ENCODE peak calls at places on chromosomes 3 and 15, in eight cellular contexts. One of them, this sample, is unnamed.

GRCh38 chr15:73982251-73982962 is 9.7 kb downstream of the STOML1 start:
- DNase-seq in nucleus accumbens: no peak
- DNase-seq in brain microvascular endothelial cell: peak
- DNase-seq in AG04450: peak
- DNase-seq in GM20000: no peak
- DNase-seq in NCI-H2029: no peak
- DNase-seq in EH: peak
- DNase-seq in activated naive CD4-positive, alpha-beta T cell treated with Interleukin-2 at 50 U/mL for 16 hours: no peak
- DNase-seq in this sample: no peak

GRCh38 chr3:52447512-52448355 is 2.8 kb upstream of the SEMA3G start:
- DNase-seq in nucleus accumbens: no peak
- DNase-seq in brain microvascular endothelial cell: no peak
- DNase-seq in AG04450: no peak
- DNase-seq in GM20000: no peak
- DNase-seq in NCI-H2029: no peak
- DNase-seq in EH: no peak
- DNase-seq in activated naive CD4-positive, alpha-beta T cell treated with Interleukin-2 at 50 U/mL for 16 hours: no peak
- DNase-seq in this sample: no peak

GRCh38 chr15:40358492-40359353 is 704 bp downstream of the DISP2 start:
- DNase-seq in nucleus accumbens: no peak
- DNase-seq in brain microvascular endothelial cell: no peak
- DNase-seq in AG04450: no peak
- DNase-seq in GM20000: no peak
- DNase-seq in NCI-H2029: no peak
- DNase-seq in EH: no peak
- DNase-seq in activated naive CD4-positive, alpha-beta T cell treated with Interleukin-2 at 50 U/mL for 16 hours: peak
- DNase-seq in this sample: peak

GRCh38 chr15:63593705-63594671 is 3.2 kb upstream of the FBXL22 start:
- DNase-seq in nucleus accumbens: no peak
- DNase-seq in brain microvascular endothelial cell: no peak
- DNase-seq in AG04450: no peak
- DNase-seq in GM20000: no peak
- DNase-seq in NCI-H2029: no peak
- DNase-seq in EH: no peak
- DNase-seq in activated naive CD4-positive, alpha-beta T cell treated with Interleukin-2 at 50 U/mL for 16 hours: peak
- DNase-seq in this sample: no peak

GRCh38 chr3:48614044-48614443 is 4.6 kb upstream of the UQCRC1 start:
- DNase-seq in nucleus accumbens: no peak
- DNase-seq in brain microvascular endothelial cell: peak
- DNase-seq in AG04450: peak
- DNase-seq in GM20000: no peak
- DNase-seq in NCI-H2029: no peak
- DNase-seq in EH: peak
- DNase-seq in activated naive CD4-positive, alpha-beta T cell treated with Interleukin-2 at 50 U/mL for 16 hours: no peak
- DNase-seq in this sample: no peak

GRCh38 chr15:67127925-67128324 is 62.5 kb downstream of the SMAD3 start:
- DNase-seq in nucleus accumbens: no peak
- DNase-seq in brain microvascular endothelial cell: peak
- DNase-seq in AG04450: peak
- DNase-seq in GM20000: no peak
- DNase-seq in NCI-H2029: no peak
- DNase-seq in EH: peak
- DNase-seq in activated naive CD4-positive, alpha-beta T cell treated with Interleukin-2 at 50 U/mL for 16 hours: no peak
- DNase-seq in this sample: no peak

GRCh38 chr3:14552041-14552648 is 12.0 kb upstream of the GRIP2 start:
- DNase-seq in nucleus accumbens: no peak
- DNase-seq in brain microvascular endothelial cell: no peak
- DNase-seq in AG04450: no peak
- DNase-seq in GM20000: no peak
- DNase-seq in NCI-H2029: no peak
- DNase-seq in EH: no peak
- DNase-seq in activated naive CD4-positive, alpha-beta T cell treated with Interleukin-2 at 50 U/mL for 16 hours: no peak
- DNase-seq in this sample: no peak

GRCh38 chr15:78035319-78035718 is 42.2 kb downstream of the TBC1D2B start:
- DNase-seq in nucleus accumbens: no peak
- DNase-seq in brain microvascular endothelial cell: no peak
- DNase-seq in AG04450: no peak
- DNase-seq in GM20000: no peak
- DNase-seq in NCI-H2029: no peak
- DNase-seq in EH: no peak
- DNase-seq in activated naive CD4-positive, alpha-beta T cell treated with Interleukin-2 at 50 U/mL for 16 hours: peak
- DNase-seq in this sample: no peak

GRCh38 chr3:133938770-133939495 is 43.3 kb upstream of the RAB6B start:
- DNase-seq in nucleus accumbens: no peak
- DNase-seq in brain microvascular endothelial cell: no peak
- DNase-seq in AG04450: no peak
- DNase-seq in GM20000: no peak
- DNase-seq in NCI-H2029: no peak
- DNase-seq in EH: peak
- DNase-seq in activated naive CD4-positive, alpha-beta T cell treated with Interleukin-2 at 50 U/mL for 16 hours: no peak
- DNase-seq in this sample: no peak